ENCODE peak calls at places on chromosomes 5 and 9, in six cellular contexts. K is PC-3, B is tibial nerve, G is fibroblast of the aortic adventitia, U is neural progenitor cell, D is lower leg skin. S is an unnamed sample.
A peak's percentile ranks its signal among the peaks of the same experiment; 100 is the strongest.

GRCh38 chr9:104748359-104749031 is 1.0 kb downstream of the NIPSNAP3A start:
- DNase-seq in K (peak; percentile 19), B (no peak), G (peak; percentile 48), U (no peak), D (no peak), S (no peak)

GRCh38 chr9:129624168-129624759 is 1.7 kb upstream of the NTMT1 start:
- DNase-seq in K (peak; percentile 58), B (peak; percentile 46), G (peak; percentile 65), U (peak; percentile 83), D (no peak), S (no peak)

GRCh38 chr9:37466037-37466709 is 923 bp upstream of the ZBTB5 start:
- DNase-seq in K (no peak), B (peak; percentile 23), G (peak; percentile 39), U (peak; percentile 91), D (peak; percentile 95), S (peak; percentile 89)

GRCh38 chr9:8356406-8356805 is 556.8 kb upstream of the DMAC1 start:
- DNase-seq in K (no peak), B (no peak), G (peak; percentile 13), U (no peak), D (no peak), S (no peak)

GRCh38 chr5:177195307-177195952 is 61.9 kb downstream of the NSD1 start:
- DNase-seq in K (no peak), B (no peak), G (no peak), U (no peak), D (no peak), S (no peak)

GRCh38 chr9:18720691-18721090 is 246.7 kb downstream of the ADAMTSL1 start:
- DNase-seq in K (peak; percentile 19), B (no peak), G (peak; percentile 59), U (no peak), D (no peak), S (no peak)

GRCh38 chr5:178529080-178529479 is 61.1 kb downstream of the COL23A1 start:
- DNase-seq in K (no peak), B (no peak), G (no peak), U (no peak), D (no peak), S (no peak)

GRCh38 chr5:129049116-129049515 is 45.4 kb upstream of the ISOC1 start:
- DNase-seq in K (no peak), B (no peak), G (no peak), U (no peak), D (no peak), S (no peak)

GRCh38 chr9:95522871-95523370 is 6.2 kb upstream of the PTCH1 start:
- DNase-seq in K (no peak), B (no peak), G (no peak), U (no peak), D (no peak), S (no peak)

GRCh38 chr5:180155331-180155881 is 53.6 kb downstream of the RASGEF1C start:
- DNase-seq in K (no peak), B (no peak), G (no peak), U (no peak), D (peak; percentile 54), S (no peak)

GRCh38 chr5:157506981-157507780 is 47.2 kb downstream of the NIPAL4 start:
- DNase-seq in K (peak; percentile 65), B (no peak), G (peak; percentile 58), U (no peak), D (no peak), S (no peak)

GRCh38 chr9:2427016-2427891 is 194.3 kb upstream of the VLDLR start:
- DNase-seq in K (no peak), B (no peak), G (no peak), U (no peak), D (no peak), S (no peak)

GRCh38 chr9:23783509-23783908 is 42.5 kb downstream of the ELAVL2 start:
- DNase-seq in K (no peak), B (no peak), G (no peak), U (no peak), D (no peak), S (no peak)

GRCh38 chr9:130945173-130945572 is 6.1 kb upstream of the FIBCD1 start:
- DNase-seq in K (no peak), B (no peak), G (no peak), U (no peak), D (no peak), S (no peak)

GRCh38 chr5:66281309-66281708 is 137.2 kb downstream of the SREK1 start:
- DNase-seq in K (no peak), B (no peak), G (no peak), U (no peak), D (no peak), S (no peak)

GRCh38 chr9:129481824-129482511 is 138.9 kb downstream of the C9orf50 start:
- DNase-seq in K (no peak), B (no peak), G (no peak), U (peak; percentile 48), D (peak; percentile 91), S (peak; percentile 82)

GRCh38 chr5:93589812-93590215 is 6.8 kb downstream of the NR2F1 start:
- DNase-seq in K (no peak), B (no peak), G (no peak), U (peak; percentile 29), D (no peak), S (no peak)

GRCh38 chr5:66923457-66923856 is 273.1 kb downstream of the CD180 start:
- DNase-seq in K (no peak), B (no peak), G (no peak), U (no peak), D (no peak), S (no peak)

GRCh38 chr9:126860757-126861466 is 473 bp downstream of the ZBTB34 start:
- DNase-seq in K (peak; percentile 19), B (no peak), G (no peak), U (no peak), D (no peak), S (no peak)

GRCh38 chr9:135335691-135336181 is 143.8 kb upstream of the PPP1R26 start:
- DNase-seq in K (no peak), B (no peak), G (no peak), U (no peak), D (peak; percentile 74), S (peak; percentile 49)

GRCh38 chr5:96605144-96605543 is 57.0 kb upstream of the CAST start:
- DNase-seq in K (no peak), B (no peak), G (no peak), U (no peak), D (no peak), S (no peak)

GRCh38 chr9:125550216-125550614 is 156.8 kb downstream of the MAPKAP1 start:
- DNase-seq in K (no peak), B (no peak), G (peak; percentile 65), U (no peak), D (no peak), S (no peak)

GRCh38 chr9:98867434-98868168 is 60.1 kb downstream of the GALNT12 start:
- DNase-seq in K (peak; percentile 73), B (peak; percentile 77), G (peak; percentile 99), U (no peak), D (peak; percentile 93), S (peak; percentile 86)

GRCh38 chr5:78108564-78108963 is 185.9 kb downstream of the AP3B1 start:
- DNase-seq in K (no peak), B (no peak), G (no peak), U (peak; percentile 17), D (no peak), S (no peak)

GRCh38 chr9:36276254-36276653 is 18.0 kb upstream of the GNE start:
- DNase-seq in K (no peak), B (no peak), G (no peak), U (no peak), D (no peak), S (no peak)

GRCh38 chr5:54807421-54807820 is 178.0 kb downstream of the ESM1 start:
- DNase-seq in K (peak; percentile 32), B (no peak), G (peak; percentile 78), U (no peak), D (no peak), S (no peak)

GRCh38 chr9:136218673-136219072 is 13.7 kb upstream of the LHX3 start:
- DNase-seq in K (no peak), B (no peak), G (no peak), U (no peak), D (no peak), S (no peak)

GRCh38 chr5:107743357-107744000 is 72.7 kb upstream of the EFNA5 start:
- DNase-seq in K (peak; percentile 93), B (no peak), G (peak; percentile 12), U (no peak), D (no peak), S (no peak)

GRCh38 chr5:83567741-83568530 is 96.4 kb downstream of the VCAN start:
- DNase-seq in K (peak; percentile 86), B (no peak), G (peak; percentile 98), U (no peak), D (no peak), S (no peak)

GRCh38 chr9:116468369-116468768 is 218.7 kb upstream of the TRIM32 start:
- DNase-seq in K (no peak), B (no peak), G (no peak), U (no peak), D (no peak), S (no peak)

GRCh38 chr9:116475201-116475600 is 211.9 kb upstream of the TRIM32 start:
- DNase-seq in K (no peak), B (no peak), G (peak; percentile 49), U (no peak), D (no peak), S (no peak)

GRCh38 chr9:116469128-116469527 is 218.0 kb upstream of the TRIM32 start:
- DNase-seq in K (no peak), B (no peak), G (no peak), U (no peak), D (no peak), S (no peak)

GRCh38 chr9:116471093-116471906 is 215.8 kb upstream of the TRIM32 start:
- DNase-seq in K (no peak), B (no peak), G (peak; percentile 95), U (peak; percentile 87), D (no peak), S (no peak)

GRCh38 chr9:116471943-116472506 is 215.1 kb upstream of the TRIM32 start:
- DNase-seq in K (no peak), B (no peak), G (no peak), U (no peak), D (no peak), S (no peak)
- H3K4me3 ChIP-seq in K (no peak overlapping the region), B (no peak overlapping the region), G (no peak overlapping the region), U (no peak overlapping the region), D (no peak overlapping the region), S (no peak overlapping the region)

DNA sequence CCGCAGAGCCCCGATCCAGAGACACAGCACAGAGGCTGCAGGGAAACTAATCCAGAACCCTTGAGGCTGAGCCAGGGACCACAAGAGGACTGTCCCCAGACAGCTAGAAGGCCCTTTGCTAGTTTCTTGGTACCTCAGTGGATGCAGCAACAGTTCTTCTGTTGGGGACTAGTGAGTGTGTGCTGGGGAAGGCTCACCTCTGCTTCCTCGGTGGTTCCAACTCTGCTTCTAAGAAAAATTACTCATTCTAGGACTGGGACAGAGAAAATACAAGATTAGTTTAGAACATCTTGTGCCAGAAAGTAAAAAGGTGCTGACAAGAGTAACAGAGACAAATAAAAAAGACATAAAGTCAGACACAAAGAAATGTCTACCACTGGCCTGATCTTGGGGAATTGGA is 19.5 kb upstream of the ZNF484 start:
- DNase-seq in K (no peak), B (no peak), G (no peak), U (no peak), D (no peak), S (no peak)
- TF ChIP-seq CTCF in K (no peak), B (no peak), G (no peak), U (no peak), D (no peak), S (no peak)

GRCh38 chr5:38258037-38258318 is 381 bp upstream of the EGFLAM start:
- DNase-seq in K (no peak), B (no peak), G (no peak), U (no peak), D (no peak), S (no peak)
- H3K4me3 ChIP-seq in K (no peak overlapping the region), B (peak overlapping the region; percentile 74), G (no peak overlapping the region), U (peak overlapping the region; percentile 59), D (peak overlapping the region; percentile 37), S (peak overlapping the region; percentile 67)

GRCh38 chr5:163503106-163504090 is 2.0 kb upstream of the MAT2B start:
- DNase-seq in K (peak; percentile 68), B (no peak), G (peak; percentile 87), U (peak; percentile 74), D (peak; percentile 89), S (no peak)
- TF ChIP-seq CTCF in K (peak; percentile 57), B (peak; percentile 25), G (peak; percentile 46), U (peak; percentile 43), D (no peak), S (no peak)